ENCODE peak calls at places on chromosome 5, in nine cellular contexts. I is mammary epithelial cell, R is heart left ventricle, O is left ventricle myocardium inferior, E is body of pancreas, F is transverse colon, Y is hepatocyte, D is kidney, Q is SJSA1. P is an unnamed sample.

GRCh38 chr5:112014771-112015170 is 257.8 kb upstream of the NREP start:
- DNase-seq in I (no peak), R (no peak), O (no peak), E (no peak), F (no peak), Y (no peak), D (no peak), Q (no peak), P (no peak)

GRCh38 chr5:113166710-113167366 is 190.2 kb downstream of the DCP2 start:
- DNase-seq in I (peak; percentile 97), R (no peak), O (no peak), E (no peak), F (no peak), Y (peak; percentile 20), D (no peak), Q (peak; percentile 97), P (peak; percentile 77)

GRCh38 chr5:135326296-135327240 is 72.5 kb downstream of the MACROH2A1 start:
- DNase-seq in I (no peak), R (no peak), O (no peak), E (no peak), F (no peak), Y (no peak), D (no peak), Q (no peak), P (no peak)

GRCh38 chr5:76807296-76807695 is 11.5 kb upstream of the F2RL1 start:
- DNase-seq in I (peak; percentile 85), R (no peak), O (no peak), E (no peak), F (no peak), Y (peak; percentile 41), D (no peak), Q (peak; percentile 66), P (no peak)

GRCh38 chr5:36443941-36444340 is 142.2 kb upstream of the RANBP3L start:
- DNase-seq in I (no peak), R (no peak), O (no peak), E (no peak), F (no peak), Y (no peak), D (no peak), Q (no peak), P (peak; percentile 19)

GRCh38 chr5:95725937-95726810 is 5.0 kb upstream of the RHOBTB3 start:
- DNase-seq in I (no peak), R (no peak), O (no peak), E (no peak), F (no peak), Y (no peak), D (no peak), Q (peak; percentile 63), P (no peak)

GRCh38 chr5:160174780-160175437 is 54.4 kb upstream of the FABP6 start:
- DNase-seq in I (no peak), R (no peak), O (no peak), E (no peak), F (no peak), Y (no peak), D (no peak), Q (no peak), P (no peak)

GRCh38 chr5:13566903-13567339 is 377.6 kb downstream of the DNAH5 start:
- DNase-seq in I (peak; percentile 97), R (no peak), O (no peak), E (no peak), F (peak; percentile 13), Y (peak; percentile 73), D (no peak), Q (peak; percentile 8), P (peak; percentile 80)

GRCh38 chr5:5492087-5492933 is 69.8 kb downstream of the ICE1 start:
- DNase-seq in I (peak; percentile 37), R (no peak), O (no peak), E (peak; percentile 24), F (peak; percentile 17), Y (peak; percentile 65), D (no peak), Q (peak; percentile 39), P (peak; percentile 32)

GRCh38 chr5:5497132-5497748 is 74.8 kb downstream of the ICE1 start:
- DNase-seq in I (peak; percentile 20), R (peak; percentile 56), O (peak; percentile 34), E (peak; percentile 22), F (peak; percentile 18), Y (peak; percentile 80), D (peak; percentile 76), Q (peak; percentile 37), P (peak; percentile 51)

GRCh38 chr5:5490774-5491347 is 68.4 kb downstream of the ICE1 start:
- DNase-seq in I (no peak), R (no peak), O (no peak), E (no peak), F (no peak), Y (no peak), D (no peak), Q (no peak), P (no peak)

DNA sequence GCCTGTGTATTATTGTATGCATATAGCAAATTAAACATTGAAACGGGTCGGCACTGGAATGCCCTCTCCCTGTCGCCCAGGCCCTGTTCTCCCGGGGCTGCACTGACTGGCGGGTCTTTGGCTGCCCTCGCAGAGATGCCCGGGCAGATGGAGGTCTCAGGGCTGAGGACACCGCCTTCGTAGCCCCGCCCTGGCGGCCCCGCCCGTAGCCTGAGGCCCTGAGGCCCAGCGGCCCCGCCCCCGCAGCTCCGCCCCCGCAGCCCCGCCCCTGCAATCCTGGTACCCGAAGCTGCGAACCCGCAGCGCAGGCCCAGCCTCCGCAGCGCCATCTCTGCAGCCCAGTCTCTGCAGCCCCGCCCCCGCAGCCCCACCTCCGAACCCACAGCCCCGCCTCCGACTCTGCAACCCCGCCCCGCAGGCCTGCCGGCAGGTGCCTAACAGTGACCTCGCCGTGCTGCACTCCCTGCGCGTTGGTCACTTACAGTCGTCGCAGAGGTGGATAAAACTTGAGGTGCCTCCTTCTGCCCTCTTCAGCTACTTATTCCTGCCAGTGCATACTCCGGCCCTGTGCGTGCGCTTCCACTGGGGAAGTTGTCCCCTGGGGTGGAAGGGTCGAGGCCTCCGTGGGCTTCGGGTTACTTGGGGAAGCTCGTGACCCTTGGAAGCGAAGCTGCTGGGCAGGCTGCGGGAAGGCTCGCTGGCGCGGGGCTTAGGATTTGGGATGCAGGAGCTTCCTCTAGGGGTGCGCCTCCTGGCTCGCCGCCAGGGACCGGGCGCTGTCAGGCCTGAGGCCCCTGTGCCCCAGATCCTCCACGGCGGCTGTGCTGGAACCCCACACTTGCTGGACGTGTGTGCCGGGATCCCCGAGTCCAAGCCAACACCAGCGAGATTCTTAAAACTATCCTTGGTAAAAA is 72.3 kb downstream of the ICE1 start:
- DNase-seq in I (peak; percentile 17), R (peak; percentile 86), O (peak; percentile 72), E (peak; percentile 87), F (peak; percentile 90), Y (peak; percentile 78), D (peak; percentile 92), Q (no peak), P (peak; percentile 38)
- H3K4me3 ChIP-seq in I (no peak overlapping the region), R (peak overlapping the region; percentile 52), O (peak overlapping the region; percentile 56), E (no peak overlapping the region), F (no peak overlapping the region), Y (no peak overlapping the region), D (no peak overlapping the region), Q (no peak overlapping the region), P (no peak overlapping the region)

GRCh38 chr5:3335301-3335700 is 260.3 kb upstream of the IRX1 start:
- DNase-seq in I (no peak), R (no peak), O (no peak), E (no peak), F (no peak), Y (no peak), D (no peak), Q (no peak), P (no peak)
- H3K9me3 ChIP-seq in I (peaks cover 7% of the 10 kb centered on the region), R (no peaks in the 10 kb centered on the region), O (no peaks in the 10 kb centered on the region), E (no peaks in the 10 kb centered on the region), F (no peaks in the 10 kb centered on the region), Y (no peaks in the 10 kb centered on the region), D (no peaks in the 10 kb centered on the region), Q (peaks cover 39% of the 10 kb centered on the region), P (no peaks in the 10 kb centered on the region)

DNA sequence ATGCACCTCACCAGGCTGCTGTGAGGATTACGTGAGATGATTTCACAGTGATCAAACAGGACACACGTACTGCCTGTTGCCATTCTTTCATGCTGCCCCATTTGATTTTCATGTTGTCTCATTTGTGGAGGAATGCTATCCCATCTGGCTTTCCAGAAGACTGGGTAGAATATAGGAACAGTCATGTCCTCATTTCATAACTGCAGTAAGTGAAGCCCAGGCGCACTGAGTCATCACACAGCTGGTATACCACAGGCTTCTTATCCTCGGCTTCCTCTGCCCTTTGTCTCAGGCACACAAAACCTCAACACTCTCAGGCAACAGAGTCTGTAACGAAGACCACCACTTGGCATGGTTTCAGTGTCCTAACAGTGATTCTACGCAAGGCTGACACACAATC is 62.3 kb downstream of the LHFPL2 start:
- DNase-seq in I (peak; percentile 99), R (no peak), O (no peak), E (no peak), F (no peak), Y (peak; percentile 54), D (no peak), Q (peak; percentile 85), P (peak; percentile 94)
- H3K4me3 ChIP-seq in I (no peak overlapping the region), R (no peak overlapping the region), O (no peak overlapping the region), E (no peak overlapping the region), F (no peak overlapping the region), Y (no peak overlapping the region), D (no peak overlapping the region), Q (no peak overlapping the region), P (no peak overlapping the region)

GRCh38 chr5:176342766-176343458 is 18.7 kb downstream of the KIAA1191 start:
- DNase-seq in I (no peak), R (no peak), O (no peak), E (no peak), F (no peak), Y (no peak), D (no peak), Q (no peak), P (no peak)
- H3K9me3 ChIP-seq in I (no peaks in the 10 kb centered on the region), R (no peaks in the 10 kb centered on the region), O (no peaks in the 10 kb centered on the region), E (no peaks in the 10 kb centered on the region), F (no peaks in the 10 kb centered on the region), Y (no peaks in the 10 kb centered on the region), D (no peaks in the 10 kb centered on the region), Q (no peaks in the 10 kb centered on the region), P (no peaks in the 10 kb centered on the region)

DNA sequence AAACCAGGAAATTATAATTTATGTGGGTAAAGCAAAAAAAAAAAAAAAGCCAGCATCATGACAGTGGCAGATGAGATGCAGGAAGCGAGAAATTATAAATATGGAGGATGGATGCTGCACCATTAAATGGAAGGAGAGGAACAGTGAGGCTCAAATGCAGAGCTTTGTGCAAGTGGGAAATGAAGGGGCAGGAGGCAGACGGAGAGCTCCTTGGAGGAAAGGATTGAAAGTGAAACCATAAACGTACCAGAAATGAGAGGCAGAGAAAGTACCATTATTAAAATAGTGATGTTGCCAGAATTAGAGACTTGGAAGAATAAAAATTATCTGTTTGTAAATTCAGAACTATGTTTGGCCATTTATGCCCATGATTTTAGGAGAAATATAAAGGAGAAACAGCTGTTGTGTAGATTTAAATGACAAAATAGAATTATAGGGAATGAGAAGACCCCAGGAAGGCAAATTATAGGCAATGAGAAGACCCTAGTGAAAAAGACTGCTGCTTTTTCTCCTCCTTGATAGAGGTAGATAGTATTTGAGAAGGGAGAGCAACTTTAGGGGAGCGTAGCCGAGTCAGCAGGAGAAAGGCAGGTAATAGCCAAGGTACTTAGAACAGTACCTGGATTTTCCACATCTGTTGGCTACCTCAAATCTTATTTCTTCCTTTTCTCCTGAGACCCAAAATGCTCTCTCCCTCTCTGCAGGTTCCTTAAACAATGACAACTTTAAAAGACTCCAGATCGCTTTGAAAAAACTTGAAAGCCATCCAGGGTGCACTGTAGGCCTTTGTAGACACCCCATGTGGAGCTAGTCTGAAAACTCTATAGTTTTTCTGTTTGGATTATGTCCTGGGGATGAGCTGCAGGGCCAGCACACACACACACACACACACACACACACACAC is 341.1 kb upstream of the CD180 start:
- DNase-seq in I (peak; percentile 1), R (no peak), O (no peak), E (no peak), F (no peak), Y (no peak), D (no peak), Q (no peak), P (no peak)
- H3K4me3 ChIP-seq in I (peak overlapping the region; percentile 39), R (peak overlapping the region; percentile 30), O (peak overlapping the region; percentile 42), E (no peak overlapping the region), F (no peak overlapping the region), Y (no peak overlapping the region), D (peak overlapping the region; percentile 56), Q (no peak overlapping the region), P (peak overlapping the region; percentile 16)

P was measured in MG63.